ENCODE peak calls at places on chromosomes 11 and 22, in eight cellular contexts. One of them, this sample, is unnamed. For H3K27me3, the result is how much of the 10 kb centered on the place peaks cover.

GRCh38 chr11:9613118-9613829 is 39.8 kb downstream of the WEE1 start:
- DNase-seq in PC-3: peak
- DNase-seq in lower lobe of right lung: peak
- DNase-seq in DND-41: peak
- DNase-seq in PC-9: peak
- DNase-seq in upper lobe of right lung: peak
- DNase-seq in WERI-Rb-1: peak
- DNase-seq in HCT116: peak
- DNase-seq in this sample: peak

GRCh38 chr11:18501629-18502028 is 25.1 kb downstream of the TSG101 start:
- DNase-seq in PC-3: no peak
- DNase-seq in lower lobe of right lung: no peak
- DNase-seq in upper lobe of right lung: no peak
- DNase-seq in PC-9: no peak
- DNase-seq in DND-41: no peak
- DNase-seq in HCT116: no peak
- DNase-seq in WERI-Rb-1: no peak
- DNase-seq in this sample: no peak

GRCh38 chr11:118438314-118438931 is 2.1 kb downstream of the KMT2A start:
- DNase-seq in HCT116: no peak
- DNase-seq in PC-9: no peak
- DNase-seq in lower lobe of right lung: no peak
- DNase-seq in DND-41: peak
- DNase-seq in upper lobe of right lung: no peak
- DNase-seq in WERI-Rb-1: peak
- DNase-seq in PC-3: peak
- DNase-seq in this sample: peak

GRCh38 chr11:1087279-1087960 is 12.7 kb downstream of the MUC2 start:
- DNase-seq in WERI-Rb-1: no peak
- DNase-seq in upper lobe of right lung: peak
- DNase-seq in DND-41: no peak
- DNase-seq in PC-9: no peak
- DNase-seq in lower lobe of right lung: no peak
- DNase-seq in PC-3: no peak
- DNase-seq in HCT116: no peak
- DNase-seq in this sample: no peak

GRCh38 chr11:13784441-13784840 is 116.0 kb downstream of the FAR1 start:
- DNase-seq in PC-9: no peak
- DNase-seq in PC-3: no peak
- DNase-seq in WERI-Rb-1: no peak
- DNase-seq in lower lobe of right lung: no peak
- DNase-seq in upper lobe of right lung: no peak
- DNase-seq in DND-41: no peak
- DNase-seq in HCT116: no peak
- DNase-seq in this sample: no peak

GRCh38 chr11:1271002-1271401 is 38.4 kb downstream of the TOLLIP start:
- DNase-seq in lower lobe of right lung: no peak
- DNase-seq in WERI-Rb-1: no peak
- DNase-seq in HCT116: no peak
- DNase-seq in upper lobe of right lung: no peak
- DNase-seq in DND-41: no peak
- DNase-seq in PC-3: no peak
- DNase-seq in PC-9: no peak
- DNase-seq in this sample: no peak

GRCh38 chr22:34567367-34567766 is 498.6 kb upstream of the ISX start:
- DNase-seq in PC-3: no peak
- DNase-seq in lower lobe of right lung: no peak
- DNase-seq in DND-41: no peak
- DNase-seq in WERI-Rb-1: no peak
- DNase-seq in PC-9: no peak
- DNase-seq in HCT116: no peak
- DNase-seq in upper lobe of right lung: no peak
- DNase-seq in this sample: no peak

GRCh38 chr11:3155216-3155615 is 9.9 kb downstream of the OSBPL5 start:
- DNase-seq in HCT116: no peak
- DNase-seq in WERI-Rb-1: no peak
- DNase-seq in lower lobe of right lung: peak
- DNase-seq in PC-9: no peak
- DNase-seq in upper lobe of right lung: peak
- DNase-seq in PC-3: no peak
- DNase-seq in DND-41: no peak
- DNase-seq in this sample: no peak

GRCh38 chr22:31923166-31923565 is 21.2 kb upstream of the YWHAH start:
- DNase-seq in lower lobe of right lung: no peak
- DNase-seq in DND-41: no peak
- DNase-seq in PC-9: no peak
- DNase-seq in WERI-Rb-1: no peak
- DNase-seq in HCT116: no peak
- DNase-seq in upper lobe of right lung: no peak
- DNase-seq in PC-3: no peak
- DNase-seq in this sample: no peak

GRCh38 chr11:19680824-19681368 is 31.7 kb upstream of the NAV2 start:
- DNase-seq in HCT116: no peak
- DNase-seq in lower lobe of right lung: no peak
- DNase-seq in DND-41: no peak
- DNase-seq in PC-3: peak
- DNase-seq in upper lobe of right lung: no peak
- DNase-seq in WERI-Rb-1: no peak
- DNase-seq in PC-9: no peak
- DNase-seq in this sample: no peak

GRCh38 chr11:134271978-134272377 is 4.2 kb upstream of the GLB1L3 start:
- DNase-seq in PC-9: no peak
- DNase-seq in DND-41: no peak
- DNase-seq in PC-3: no peak
- DNase-seq in WERI-Rb-1: no peak
- DNase-seq in HCT116: no peak
- DNase-seq in upper lobe of right lung: no peak
- DNase-seq in lower lobe of right lung: no peak
- DNase-seq in this sample: no peak

GRCh38 chr11:2248242-2248641 is 22.1 kb downstream of the ASCL2 start:
- DNase-seq in HCT116: no peak
- DNase-seq in upper lobe of right lung: no peak
- DNase-seq in PC-9: no peak
- DNase-seq in lower lobe of right lung: no peak
- DNase-seq in WERI-Rb-1: no peak
- DNase-seq in PC-3: no peak
- DNase-seq in DND-41: no peak
- DNase-seq in this sample: no peak

GRCh38 chr11:61627831-61628753 is 47.2 kb upstream of the SYT7 start:
- DNase-seq in HCT116: peak
- DNase-seq in DND-41: peak
- DNase-seq in WERI-Rb-1: peak
- DNase-seq in PC-3: peak
- DNase-seq in upper lobe of right lung: peak
- DNase-seq in PC-9: peak
- DNase-seq in lower lobe of right lung: peak
- DNase-seq in this sample: no peak

GRCh38 chr11:116502641-116503061 is 270.1 kb downstream of the BUD13 start:
- DNase-seq in upper lobe of right lung: no peak
- DNase-seq in PC-9: no peak
- DNase-seq in PC-3: no peak
- DNase-seq in DND-41: no peak
- DNase-seq in WERI-Rb-1: no peak
- DNase-seq in lower lobe of right lung: no peak
- DNase-seq in HCT116: no peak
- DNase-seq in this sample: no peak

GRCh38 chr22:38418589-38418988 is 36.4 kb downstream of the KCNJ4 start:
- DNase-seq in PC-3: no peak
- DNase-seq in WERI-Rb-1: no peak
- DNase-seq in HCT116: no peak
- DNase-seq in upper lobe of right lung: no peak
- DNase-seq in DND-41: no peak
- DNase-seq in lower lobe of right lung: peak
- DNase-seq in PC-9: peak
- DNase-seq in this sample: no peak

DNA sequence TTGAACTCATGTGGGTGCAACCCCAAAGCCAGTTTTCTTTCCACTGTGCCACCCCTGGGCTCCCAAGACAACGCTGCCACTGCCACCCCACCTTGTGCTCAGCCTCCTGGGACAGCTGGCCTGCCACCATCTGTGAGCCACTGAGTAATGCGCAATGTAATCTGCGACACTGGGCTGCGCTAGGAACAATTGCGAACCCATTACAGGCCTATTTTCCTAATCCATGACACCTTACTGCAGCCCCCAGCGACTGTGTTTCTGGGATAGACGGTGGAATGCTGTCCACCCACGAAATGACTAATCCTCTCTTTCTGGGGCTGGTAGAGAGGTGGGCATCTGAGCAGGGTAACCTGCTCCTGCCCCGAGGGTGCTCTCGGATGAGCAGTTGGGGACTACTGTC is 22.2 kb downstream of the FLRT1 start:
- DNase-seq in HCT116: no peak
- DNase-seq in WERI-Rb-1: peak
- DNase-seq in upper lobe of right lung: no peak
- DNase-seq in DND-41: no peak
- DNase-seq in lower lobe of right lung: no peak
- DNase-seq in PC-3: no peak
- DNase-seq in PC-9: no peak
- DNase-seq in this sample: no peak
- H3K27me3 ChIP-seq in HCT116: under half
- H3K27me3 ChIP-seq in WERI-Rb-1: under half
- H3K27me3 ChIP-seq in upper lobe of right lung: under half
- H3K27me3 ChIP-seq in DND-41: under half
- H3K27me3 ChIP-seq in lower lobe of right lung: under half
- H3K27me3 ChIP-seq in PC-3: under half
- H3K27me3 ChIP-seq in PC-9: under half
- H3K27me3 ChIP-seq in this sample: under half

GRCh38 chr11:112439614-112440013 is 179.0 kb upstream of the PLET1 start:
- DNase-seq in PC-9: no peak
- DNase-seq in PC-3: no peak
- DNase-seq in DND-41: no peak
- DNase-seq in WERI-Rb-1: no peak
- DNase-seq in HCT116: no peak
- DNase-seq in lower lobe of right lung: no peak
- DNase-seq in upper lobe of right lung: no peak
- DNase-seq in this sample: no peak

GRCh38 chr11:112437096-112437495 is 176.4 kb upstream of the PLET1 start:
- DNase-seq in DND-41: no peak
- DNase-seq in upper lobe of right lung: no peak
- DNase-seq in lower lobe of right lung: no peak
- DNase-seq in PC-3: peak
- DNase-seq in HCT116: no peak
- DNase-seq in PC-9: peak
- DNase-seq in WERI-Rb-1: no peak
- DNase-seq in this sample: no peak

DNA sequence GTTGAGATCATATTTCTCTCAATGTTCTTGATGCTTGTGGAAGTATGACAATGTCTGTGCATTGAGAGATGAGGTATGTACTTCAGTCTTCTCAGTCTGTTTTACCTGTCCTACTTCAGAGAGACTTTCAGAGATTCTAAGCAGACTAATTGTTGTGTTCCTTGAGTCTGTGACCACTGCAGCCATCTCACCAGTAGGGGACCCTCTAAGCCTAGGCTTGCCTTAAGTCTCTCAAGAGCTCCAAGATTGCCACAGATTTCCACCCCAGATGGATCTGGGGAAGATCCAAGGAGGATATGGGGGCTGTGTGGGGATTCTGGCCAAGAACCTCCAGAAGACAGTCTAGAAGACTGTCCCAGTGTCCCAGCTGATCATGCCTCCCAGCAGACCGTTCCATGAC is 179.9 kb upstream of the PLET1 start:
- DNase-seq in lower lobe of right lung: no peak
- DNase-seq in upper lobe of right lung: no peak
- DNase-seq in PC-9: no peak
- DNase-seq in PC-3: no peak
- DNase-seq in HCT116: peak
- DNase-seq in DND-41: no peak
- DNase-seq in WERI-Rb-1: peak
- DNase-seq in this sample: no peak
- TF ChIP-seq CTCF in lower lobe of right lung: no peak
- TF ChIP-seq CTCF in upper lobe of right lung: no peak
- TF ChIP-seq CTCF in PC-9: no peak
- TF ChIP-seq CTCF in PC-3: peak
- TF ChIP-seq CTCF in HCT116: no peak
- TF ChIP-seq CTCF in DND-41: peak
- TF ChIP-seq CTCF in WERI-Rb-1: peak
- TF ChIP-seq CTCF in this sample: no peak

DNA sequence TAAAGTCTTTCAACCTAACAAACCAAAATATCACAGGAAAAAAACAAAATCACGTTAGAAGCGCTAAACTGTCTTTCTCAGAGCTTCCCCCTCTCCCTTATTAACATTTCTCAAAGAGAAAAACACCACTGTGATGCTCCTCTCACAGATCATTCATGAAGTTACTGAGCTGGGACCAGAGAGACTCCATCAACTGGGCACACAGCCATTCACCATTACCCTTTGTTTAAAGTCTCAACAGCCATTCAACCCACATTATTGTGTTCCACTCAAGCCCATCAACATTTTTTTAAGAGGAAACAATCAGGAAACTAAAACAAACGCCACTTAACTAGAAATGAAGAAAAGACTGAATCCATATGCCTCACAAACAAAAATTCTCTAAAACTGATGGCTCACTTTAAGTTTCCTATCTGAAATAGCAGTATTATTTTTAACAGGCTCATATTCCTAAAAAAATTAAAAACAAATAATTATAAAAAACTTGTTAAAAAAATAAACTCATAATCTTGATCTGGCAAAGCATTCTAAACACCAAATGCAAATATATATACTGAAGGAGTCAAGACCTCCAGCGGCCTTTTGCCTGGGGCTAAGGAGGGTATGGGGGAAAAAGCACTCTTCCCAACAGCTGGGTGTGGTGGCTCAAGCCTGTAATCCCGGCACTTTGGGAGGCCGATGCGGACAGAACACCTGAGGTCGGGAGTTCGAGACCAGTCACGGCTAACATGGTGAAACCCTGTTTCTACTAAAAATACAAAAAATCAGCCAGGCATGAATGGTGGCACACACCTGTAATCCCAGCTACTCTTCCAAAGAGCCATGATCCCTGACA is 14.0 kb downstream of the CELF1 start:
- DNase-seq in HCT116: no peak
- DNase-seq in PC-9: no peak
- DNase-seq in DND-41: no peak
- DNase-seq in lower lobe of right lung: no peak
- DNase-seq in WERI-Rb-1: no peak
- DNase-seq in upper lobe of right lung: no peak
- DNase-seq in PC-3: no peak
- DNase-seq in this sample: no peak
- H3K27ac ChIP-seq in HCT116: no peak
- H3K27ac ChIP-seq in PC-9: peak
- H3K27ac ChIP-seq in DND-41: no peak
- H3K27ac ChIP-seq in lower lobe of right lung: no peak
- H3K27ac ChIP-seq in WERI-Rb-1: no peak
- H3K27ac ChIP-seq in upper lobe of right lung: peak
- H3K27ac ChIP-seq in PC-3: peak
- H3K27ac ChIP-seq in this sample: no peak

GRCh38 chr22:40407831-40408717 is 37.7 kb downstream of the SGSM3 start:
- DNase-seq in PC-9: no peak
- DNase-seq in WERI-Rb-1: no peak
- DNase-seq in upper lobe of right lung: peak
- DNase-seq in HCT116: no peak
- DNase-seq in lower lobe of right lung: peak
- DNase-seq in PC-3: no peak
- DNase-seq in DND-41: no peak
- DNase-seq in this sample: no peak
- H3K27me3 ChIP-seq in PC-9: under half
- H3K27me3 ChIP-seq in WERI-Rb-1: under half
- H3K27me3 ChIP-seq in upper lobe of right lung: under half
- H3K27me3 ChIP-seq in HCT116: under half
- H3K27me3 ChIP-seq in lower lobe of right lung: under half
- H3K27me3 ChIP-seq in PC-3: under half
- H3K27me3 ChIP-seq in DND-41: under half
- H3K27me3 ChIP-seq in this sample: under half

This sample was measured in CD4-positive, alpha-beta T cell.